ENCODE peak calls at places on chromosome X, in six cellular contexts. X is A549; Z is CD8-positive, alpha-beta memory T cell; N is heart right ventricle; S is spleen; J is choroid plexus epithelial cell. G is an unnamed sample.

GRCh38 chrX:9788908-9789307 is 2.7 kb downstream of the SHROOM2 start:
- DNase-seq in X (no peak), Z (no peak), N (no peak), S (peak; percentile 8), J (peak; percentile 37), G (no peak)

GRCh38 chrX:45749375-45749774 is 548.7 kb upstream of the DIPK2B start:
- DNase-seq in X (no peak), Z (no peak), N (no peak), S (no peak), J (peak; percentile 50), G (no peak)

GRCh38 chrX:108020631-108021030 is 24.2 kb upstream of the VSIG1 start:
- DNase-seq in X (no peak), Z (no peak), N (no peak), S (no peak), J (peak; percentile 43), G (no peak)

GRCh38 chrX:8984231-8984630 is 49.7 kb downstream of the FAM9B start:
- DNase-seq in X (no peak), Z (no peak), N (no peak), S (no peak), J (no peak), G (no peak)

GRCh38 chrX:101462892-101463291 is 22.4 kb upstream of the ARMCX4 start:
- DNase-seq in X (peak; percentile 19), Z (no peak), N (no peak), S (no peak), J (peak; percentile 62), G (no peak)

GRCh38 chrX:22699591-22700091 is 300.1 kb upstream of the DDX53 start:
- DNase-seq in X (no peak), Z (no peak), N (no peak), S (no peak), J (peak; percentile 85), G (no peak)

GRCh38 chrX:1221296-1221845 is 8.9 kb upstream of the CRLF2 start:
- DNase-seq in X (no peak), Z (no peak), N (no peak), S (no peak), J (no peak), G (no peak)

GRCh38 chrX:115147220-115147619 is 42.0 kb upstream of the RBMXL3 start:
- DNase-seq in X (peak; percentile 6), Z (no peak), N (no peak), S (no peak), J (peak; percentile 36), G (no peak)

GRCh38 chrX:111646515-111646914 is 34.5 kb upstream of the ALG13 start:
- DNase-seq in X (no peak), Z (no peak), N (no peak), S (no peak), J (no peak), G (no peak)

GRCh38 chrX:101117701-101118100 is 19.7 kb downstream of the CENPI start:
- DNase-seq in X (no peak), Z (no peak), N (no peak), S (no peak), J (peak; percentile 69), G (no peak)

GRCh38 chrX:12978205-12979010 is 3.5 kb downstream of the TMSB4X start:
- DNase-seq in X (no peak), Z (peak; percentile 57), N (peak; percentile 35), S (peak; percentile 91), J (peak; percentile 89), G (no peak)

GRCh38 chrX:2610246-2611170 is 80.6 kb upstream of the CD99 start:
- DNase-seq in X (no peak), Z (no peak), N (no peak), S (no peak), J (peak; percentile 26), G (no peak)

GRCh38 chrX:155068165-155068564 is 2.8 kb downstream of the CMC4 start:
- DNase-seq in X (peak; percentile 41), Z (no peak), N (no peak), S (no peak), J (peak; percentile 63), G (no peak)

GRCh38 chrX:20066968-20067708 is 49.6 kb downstream of the MAP7D2 start:
- DNase-seq in X (peak; percentile 45), Z (no peak), N (no peak), S (no peak), J (peak; percentile 81), G (no peak)

GRCh38 chrX:35339796-35340195 is 397.2 kb downstream of the FAM47B start:
- DNase-seq in X (no peak), Z (no peak), N (no peak), S (no peak), J (no peak), G (no peak)

GRCh38 chrX:123219916-123220315 is 35.8 kb downstream of the GRIA3 start:
- DNase-seq in X (no peak), Z (no peak), N (peak; percentile 10), S (no peak), J (no peak), G (peak; percentile 75)

GRCh38 chrX:21666679-21667078 is 8.5 kb upstream of the KLHL34 start:
- DNase-seq in X (no peak), Z (no peak), N (no peak), S (no peak), J (no peak), G (no peak)

GRCh38 chrX:152821145-152821765 is 9.3 kb downstream of the CETN2 start:
- DNase-seq in X (peak; percentile 47), Z (no peak), N (no peak), S (no peak), J (peak; percentile 48), G (no peak)

GRCh38 chrX:130874751-130875150 is 28.3 kb downstream of the ENOX2 start:
- DNase-seq in X (no peak), Z (no peak), N (no peak), S (no peak), J (no peak), G (no peak)

GRCh38 chrX:25156323-25156722 is 140.6 kb upstream of the ARX start:
- DNase-seq in X (no peak), Z (no peak), N (no peak), S (no peak), J (peak; percentile 25), G (no peak)

GRCh38 chrX:56788717-56789122 is 59.7 kb downstream of the NBDY start:
- DNase-seq in X (no peak), Z (no peak), N (no peak), S (peak; percentile 81), J (peak; percentile 40), G (no peak)

GRCh38 chrX:17567173-17567572 is 170.1 kb upstream of the SCML1 start:
- DNase-seq in X (no peak), Z (no peak), N (no peak), S (no peak), J (no peak), G (no peak)

GRCh38 chrX:96929036-96929435 is 45.3 kb downstream of the RPA4 start:
- DNase-seq in X (no peak), Z (no peak), N (no peak), S (no peak), J (no peak), G (no peak)

GRCh38 chrX:118973389-118974087 is 880 bp upstream of the LONRF3 start:
- DNase-seq in X (no peak), Z (no peak), N (peak; percentile 18), S (peak; percentile 76), J (no peak), G (peak; percentile 58)

GRCh38 chrX:135522878-135523693 is 2.6 kb downstream of the INTS6L start:
- DNase-seq in X (no peak), Z (no peak), N (no peak), S (no peak), J (no peak), G (no peak)

GRCh38 chrX:30888526-30889146 is 418 bp downstream of the TAB3 start:
- DNase-seq in X (peak; percentile 10), Z (no peak), N (no peak), S (no peak), J (peak; percentile 26), G (no peak)

GRCh38 chrX:84064164-84064563 is 123.8 kb downstream of the RPS6KA6 start:
- DNase-seq in X (no peak), Z (no peak), N (no peak), S (no peak), J (peak; percentile 31), G (no peak)

GRCh38 chrX:122219735-122220134 is 964.3 kb upstream of the GRIA3 start:
- DNase-seq in X (no peak), Z (no peak), N (no peak), S (no peak), J (no peak), G (no peak)

GRCh38 chrX:69264134-69264533 is 98.9 kb upstream of the PJA1 start:
- DNase-seq in X (no peak), Z (no peak), N (no peak), S (no peak), J (no peak), G (no peak)

GRCh38 chrX:12319955-12320354 is 181.7 kb downstream of the FRMPD4 start:
- DNase-seq in X (no peak), Z (no peak), N (no peak), S (no peak), J (no peak), G (no peak)

GRCh38 chrX:11792461-11793421 is 34.7 kb downstream of the MSL3 start:
- DNase-seq in X (no peak), Z (peak; percentile 28), N (no peak), S (no peak), J (no peak), G (no peak)

GRCh38 chrX:10988653-10989052 is 122.5 kb upstream of the HCCS start:
- DNase-seq in X (no peak), Z (no peak), N (no peak), S (no peak), J (no peak), G (no peak)

GRCh38 chrX:71496476-71496875 is 36.4 kb upstream of the OGT start:
- DNase-seq in X (no peak), Z (no peak), N (no peak), S (no peak), J (no peak), G (no peak)
- H3K4me3 ChIP-seq in X (no peak overlapping the region), Z (no peak overlapping the region), N (no peak overlapping the region), S (no peak overlapping the region), J (no peak overlapping the region), G (no peak overlapping the region)

GRCh38 chrX:47482065-47482511 is 934 bp downstream of the ZNF41 start:
- DNase-seq in X (no peak), Z (no peak), N (no peak), S (no peak), J (no peak), G (no peak)
- H3K4me3 ChIP-seq in X (peak overlapping the region; percentile 84), Z (peak overlapping the region; percentile 81), N (peak overlapping the region; percentile 86), S (peak overlapping the region; percentile 54), J (peak overlapping the region; percentile 72), G (peak overlapping the region; percentile 89)

GRCh38 chrX:120755066-120755846 is 120.4 kb downstream of the CT47B1 start:
- DNase-seq in X (no peak), Z (no peak), N (no peak), S (no peak), J (no peak), G (no peak)
- H3K4me3 ChIP-seq in X (no peak overlapping the region), Z (no peak overlapping the region), N (no peak overlapping the region), S (no peak overlapping the region), J (no peak overlapping the region), G (no peak overlapping the region)

DNA sequence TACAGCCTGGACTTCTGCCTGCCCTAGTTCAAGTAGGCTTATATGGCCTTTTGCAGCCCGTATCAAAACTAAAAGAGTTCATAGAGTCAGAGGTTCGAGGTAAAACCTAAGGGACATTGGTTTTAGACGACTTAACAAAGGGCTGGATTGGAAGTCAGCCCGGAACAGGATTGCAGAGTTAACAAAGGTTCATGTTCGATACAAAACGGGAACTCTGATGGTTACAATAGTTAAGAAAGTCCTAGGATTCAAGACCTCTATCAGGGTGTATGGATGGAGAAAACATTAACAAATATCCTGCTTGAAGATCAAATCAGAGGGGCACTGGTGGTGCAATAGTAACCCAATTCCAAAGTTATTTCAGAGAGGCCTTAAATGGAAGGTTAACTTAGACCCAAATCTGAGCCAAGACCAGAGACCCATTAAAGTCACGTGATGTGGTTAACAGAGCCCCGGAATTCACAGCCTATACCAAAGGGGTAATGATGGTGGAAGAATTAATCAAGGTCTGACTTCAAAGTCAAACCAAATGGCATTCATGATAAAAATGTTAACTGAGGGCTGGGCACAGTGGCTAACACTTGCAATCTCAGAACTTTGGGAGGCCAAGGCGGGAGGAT is 656 bp upstream of the ZNF630 start:
- DNase-seq in X (no peak), Z (no peak), N (no peak), S (no peak), J (no peak), G (no peak)
- H3K4me3 ChIP-seq in X (peak overlapping the region; percentile 53), Z (peak overlapping the region; percentile 77), N (peak overlapping the region; percentile 61), S (peak overlapping the region; percentile 39), J (peak overlapping the region; percentile 71), G (peak overlapping the region; percentile 66)